ENCODE peak calls at places on chromosomes 5 and 9, in four cellular contexts. One of them, this sample, is unnamed.

GRCh38 chr9:91832322-91832721 is 117.7 kb downstream of the ROR2 start:
- DNase-seq in GM12878: no peak
- DNase-seq in SK-N-SH: no peak
- DNase-seq in K562: no peak
- DNase-seq in this sample: no peak

GRCh38 chr5:138946241-138946623 is 71.1 kb upstream of the LRRTM2 start:
- DNase-seq in GM12878: no peak
- DNase-seq in SK-N-SH: peak
- DNase-seq in K562: no peak
- DNase-seq in this sample: no peak

GRCh38 chr9:97594414-97594921 is 38.7 kb downstream of the TSTD2 start:
- DNase-seq in GM12878: no peak
- DNase-seq in SK-N-SH: no peak
- DNase-seq in K562: no peak
- DNase-seq in this sample: no peak

GRCh38 chr9:83097633-83098032 is 34.7 kb upstream of the RASEF start:
- DNase-seq in GM12878: no peak
- DNase-seq in SK-N-SH: no peak
- DNase-seq in K562: no peak
- DNase-seq in this sample: no peak

GRCh38 chr5:157327771-157328170 is 61.8 kb downstream of the CYFIP2 start:
- DNase-seq in GM12878: no peak
- DNase-seq in SK-N-SH: no peak
- DNase-seq in K562: no peak
- DNase-seq in this sample: no peak

GRCh38 chr5:120457839-120458507 is 6.1 kb upstream of the PRR16 start:
- DNase-seq in GM12878: peak
- DNase-seq in SK-N-SH: no peak
- DNase-seq in K562: no peak
- DNase-seq in this sample: peak

GRCh38 chr9:134546231-134546731 is 95.3 kb upstream of the COL5A1 start:
- DNase-seq in GM12878: no peak
- DNase-seq in SK-N-SH: no peak
- DNase-seq in K562: no peak
- DNase-seq in this sample: no peak

GRCh38 chr5:92678576-92679105 is 902.4 kb downstream of the NR2F1-AS1 start:
- DNase-seq in GM12878: no peak
- DNase-seq in SK-N-SH: peak
- DNase-seq in K562: no peak
- DNase-seq in this sample: peak

GRCh38 chr5:111480346-111480745 is 32.0 kb downstream of the STARD4 start:
- DNase-seq in GM12878: no peak
- DNase-seq in SK-N-SH: no peak
- DNase-seq in K562: no peak
- DNase-seq in this sample: no peak

GRCh38 chr9:93119953-93120845 is 13.9 kb downstream of the NINJ1 start:
- DNase-seq in GM12878: no peak
- DNase-seq in SK-N-SH: peak
- DNase-seq in K562: peak
- DNase-seq in this sample: peak

GRCh38 chr5:95646569-95647330 is at the start of gene RFESD:
- DNase-seq in GM12878: peak
- DNase-seq in SK-N-SH: peak
- DNase-seq in K562: peak
- DNase-seq in this sample: peak

GRCh38 chr9:2159521-2160417 is 144.6 kb downstream of the SMARCA2 start:
- DNase-seq in GM12878: no peak
- DNase-seq in SK-N-SH: no peak
- DNase-seq in K562: no peak
- DNase-seq in this sample: no peak

GRCh38 chr9:61673247-61673646 is 483.4 kb downstream of the SPATA31A7 start:
- DNase-seq in GM12878: no peak
- DNase-seq in SK-N-SH: no peak
- DNase-seq in K562: no peak
- DNase-seq in this sample: no peak

GRCh38 chr5:108420755-108421154 is 38.9 kb upstream of the FBXL17 start:
- DNase-seq in GM12878: no peak
- DNase-seq in SK-N-SH: no peak
- DNase-seq in K562: no peak
- DNase-seq in this sample: no peak

GRCh38 chr5:40831346-40832210 is 3.4 kb downstream of the RPL37 start:
- DNase-seq in GM12878: no peak
- DNase-seq in SK-N-SH: no peak
- DNase-seq in K562: no peak
- DNase-seq in this sample: no peak

GRCh38 chr9:127769985-127770904 is 8.2 kb downstream of the SH2D3C start:
- DNase-seq in GM12878: no peak
- DNase-seq in SK-N-SH: no peak
- DNase-seq in K562: no peak
- DNase-seq in this sample: no peak

GRCh38 chr5:75051217-75051751 is 1.1 kb downstream of the GCNT4 start:
- DNase-seq in GM12878: no peak
- DNase-seq in SK-N-SH: no peak
- DNase-seq in K562: no peak
- DNase-seq in this sample: no peak

GRCh38 chr9:104912606-104913005 is 15.3 kb downstream of the ABCA1 start:
- DNase-seq in GM12878: no peak
- DNase-seq in SK-N-SH: no peak
- DNase-seq in K562: no peak
- DNase-seq in this sample: peak

GRCh38 chr5:154756871-154757646 is 1.9 kb downstream of the LARP1 start:
- DNase-seq in GM12878: no peak
- DNase-seq in SK-N-SH: peak
- DNase-seq in K562: peak
- DNase-seq in this sample: no peak

GRCh38 chr9:20921362-20921761 is 110.1 kb downstream of the HACD4 start:
- DNase-seq in GM12878: no peak
- DNase-seq in SK-N-SH: no peak
- DNase-seq in K562: no peak
- DNase-seq in this sample: no peak

GRCh38 chr9:128891354-128892222 is 9.7 kb downstream of the LRRC8A start:
- DNase-seq in GM12878: no peak
- DNase-seq in SK-N-SH: no peak
- DNase-seq in K562: no peak
- DNase-seq in this sample: no peak

GRCh38 chr9:91843623-91844111 is 106.4 kb downstream of the ROR2 start:
- DNase-seq in GM12878: no peak
- DNase-seq in SK-N-SH: peak
- DNase-seq in K562: no peak
- DNase-seq in this sample: no peak

GRCh38 chr5:50667079-50667652 is 729 bp downstream of the PARP8 start:
- DNase-seq in GM12878: no peak
- DNase-seq in SK-N-SH: peak
- DNase-seq in K562: no peak
- DNase-seq in this sample: no peak

GRCh38 chr9:124197177-124198095 is 60.3 kb upstream of the NEK6 start:
- DNase-seq in GM12878: peak
- DNase-seq in SK-N-SH: no peak
- DNase-seq in K562: no peak
- DNase-seq in this sample: no peak

GRCh38 chr5:72386639-72387038 is 66.5 kb downstream of the PTCD2 start:
- DNase-seq in GM12878: no peak
- DNase-seq in SK-N-SH: no peak
- DNase-seq in K562: no peak
- DNase-seq in this sample: no peak

GRCh38 chr9:14155237-14155636 is 158.7 kb downstream of the NFIB start:
- DNase-seq in GM12878: no peak
- DNase-seq in SK-N-SH: no peak
- DNase-seq in K562: no peak
- DNase-seq in this sample: no peak

GRCh38 chr5:178454308-178454707 is 135.9 kb downstream of the COL23A1 start:
- DNase-seq in GM12878: no peak
- DNase-seq in SK-N-SH: peak
- DNase-seq in K562: no peak
- DNase-seq in this sample: no peak

GRCh38 chr9:98136489-98136888 is 17.5 kb upstream of the TRIM14 start:
- DNase-seq in GM12878: no peak
- DNase-seq in SK-N-SH: no peak
- DNase-seq in K562: no peak
- DNase-seq in this sample: no peak

GRCh38 chr5:180784497-180785097 is 18.0 kb downstream of the MGAT1 start:
- DNase-seq in GM12878: no peak
- DNase-seq in SK-N-SH: peak
- DNase-seq in K562: peak
- DNase-seq in this sample: peak

GRCh38 chr5:60161340-60161934 is 267.9 kb upstream of the PDE4D start:
- DNase-seq in GM12878: peak
- DNase-seq in SK-N-SH: peak
- DNase-seq in K562: no peak
- DNase-seq in this sample: peak

GRCh38 chr9:125409637-125410521 is 148.3 kb downstream of the GAPVD1 start:
- DNase-seq in GM12878: no peak
- DNase-seq in SK-N-SH: peak
- DNase-seq in K562: peak
- DNase-seq in this sample: peak

DNA sequence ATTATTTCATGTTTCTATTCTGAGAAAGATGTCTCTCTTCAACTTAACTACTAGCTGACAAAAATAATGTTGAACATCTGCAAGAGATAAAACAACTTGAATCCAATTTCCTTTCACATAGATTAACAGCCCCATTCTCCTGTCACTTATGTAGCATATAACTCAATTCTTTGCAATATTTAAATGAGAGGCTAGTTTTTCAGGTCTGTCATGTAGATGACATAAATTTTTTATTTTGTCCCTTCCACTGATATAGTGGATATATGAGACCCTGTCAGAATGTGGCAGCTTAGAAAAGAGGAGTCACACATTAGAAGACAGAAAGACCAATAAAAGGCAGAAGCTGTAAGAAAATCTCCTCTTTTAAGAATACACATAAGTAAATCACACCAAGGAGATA is 239.1 kb upstream of the KIF2A start:
- DNase-seq in GM12878: no peak
- DNase-seq in SK-N-SH: no peak
- DNase-seq in K562: no peak
- DNase-seq in this sample: no peak
- TF ChIP-seq USF2 in GM12878: no peak
- TF ChIP-seq USF2 in SK-N-SH: no peak
- TF ChIP-seq USF2 in K562: no peak
- TF ChIP-seq USF2 in this sample: no peak

GRCh38 chr5:76685598-76686169 is 30.2 kb upstream of the F2R start:
- DNase-seq in GM12878: no peak
- DNase-seq in SK-N-SH: no peak
- DNase-seq in K562: no peak
- DNase-seq in this sample: peak
- TF ChIP-seq ZBTB33 in GM12878: no peak
- TF ChIP-seq ZBTB33 in SK-N-SH: no peak
- TF ChIP-seq ZBTB33 in K562: no peak
- TF ChIP-seq ZBTB33 in this sample: no peak

GRCh38 chr5:57717555-57717954 is 234.9 kb upstream of the ACTBL2 start:
- DNase-seq in GM12878: no peak
- DNase-seq in SK-N-SH: no peak
- DNase-seq in K562: no peak
- DNase-seq in this sample: no peak
- TF ChIP-seq NFIC in GM12878: no peak
- TF ChIP-seq NFIC in SK-N-SH: no peak
- TF ChIP-seq NFIC in K562: no peak
- TF ChIP-seq NFIC in this sample: no peak

DNA sequence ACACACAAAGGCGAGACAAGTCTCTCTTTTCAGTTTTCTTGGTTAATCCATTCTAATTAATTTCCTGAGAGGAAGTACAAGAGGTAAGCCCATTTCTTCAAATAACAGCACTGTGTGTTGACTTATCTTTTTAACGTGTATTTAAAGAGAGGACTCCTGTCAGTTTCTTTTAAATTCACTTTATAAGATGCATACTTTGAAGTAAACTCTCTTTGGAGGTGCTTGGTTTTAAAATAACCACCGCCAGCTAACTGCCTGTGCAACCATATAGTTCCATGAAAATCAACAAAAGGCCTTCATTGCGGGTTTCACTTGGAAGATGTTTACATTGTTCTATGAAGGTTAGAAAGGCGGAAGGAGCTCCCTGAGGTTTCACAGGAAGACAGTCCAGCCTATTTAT is 13.1 kb upstream of the SERINC5 start:
- DNase-seq in GM12878: no peak
- DNase-seq in SK-N-SH: no peak
- DNase-seq in K562: no peak
- DNase-seq in this sample: no peak
- TF ChIP-seq USF2 in GM12878: no peak
- TF ChIP-seq USF2 in SK-N-SH: no peak
- TF ChIP-seq USF2 in K562: no peak
- TF ChIP-seq USF2 in this sample: no peak

This sample was measured in HepG2.